ENCODE peak calls at places on chromosomes 16 and 17, in nine cellular contexts. One of them, this sample, is unnamed.

GRCh38 chr16:27242398-27242797 is 26.2 kb downstream of the NSMCE1 start:
- DNase-seq in AG04450: no peak
- DNase-seq in esophagus squamous epithelium: no peak
- DNase-seq in HL-60: no peak
- DNase-seq in K562: no peak
- DNase-seq in endodermal cell: peak
- DNase-seq in heart left ventricle: no peak
- DNase-seq in right atrium auricular region: no peak
- DNase-seq in cardiac muscle cell: no peak
- DNase-seq in this sample: no peak

GRCh38 chr17:12402963-12403622 is 262.6 kb upstream of the MYOCD start:
- DNase-seq in AG04450: peak
- DNase-seq in esophagus squamous epithelium: no peak
- DNase-seq in HL-60: no peak
- DNase-seq in K562: no peak
- DNase-seq in endodermal cell: no peak
- DNase-seq in heart left ventricle: no peak
- DNase-seq in right atrium auricular region: no peak
- DNase-seq in cardiac muscle cell: no peak
- DNase-seq in this sample: peak

GRCh38 chr17:50932584-50932901 is 66.4 kb upstream of the TOB1 start:
- DNase-seq in AG04450: no peak
- DNase-seq in esophagus squamous epithelium: no peak
- DNase-seq in HL-60: no peak
- DNase-seq in K562: no peak
- DNase-seq in endodermal cell: no peak
- DNase-seq in heart left ventricle: no peak
- DNase-seq in right atrium auricular region: no peak
- DNase-seq in cardiac muscle cell: no peak
- DNase-seq in this sample: no peak

GRCh38 chr16:17229766-17230165 is 241.0 kb downstream of the XYLT1 start:
- DNase-seq in AG04450: no peak
- DNase-seq in esophagus squamous epithelium: no peak
- DNase-seq in HL-60: no peak
- DNase-seq in K562: no peak
- DNase-seq in endodermal cell: no peak
- DNase-seq in heart left ventricle: no peak
- DNase-seq in right atrium auricular region: no peak
- DNase-seq in cardiac muscle cell: no peak
- DNase-seq in this sample: no peak

GRCh38 chr16:12271006-12271405 is 294.5 kb downstream of the SNX29 start:
- DNase-seq in AG04450: no peak
- DNase-seq in esophagus squamous epithelium: no peak
- DNase-seq in HL-60: peak
- DNase-seq in K562: peak
- DNase-seq in endodermal cell: peak
- DNase-seq in heart left ventricle: no peak
- DNase-seq in right atrium auricular region: no peak
- DNase-seq in cardiac muscle cell: no peak
- DNase-seq in this sample: no peak

GRCh38 chr16:83200005-83200779 is 573.4 kb downstream of the CDH13 start:
- DNase-seq in AG04450: no peak
- DNase-seq in esophagus squamous epithelium: no peak
- DNase-seq in HL-60: no peak
- DNase-seq in K562: no peak
- DNase-seq in endodermal cell: peak
- DNase-seq in heart left ventricle: no peak
- DNase-seq in right atrium auricular region: peak
- DNase-seq in cardiac muscle cell: peak
- DNase-seq in this sample: peak

GRCh38 chr17:47660064-47660492 is 10.4 kb downstream of the KPNB1 start:
- DNase-seq in AG04450: no peak
- DNase-seq in esophagus squamous epithelium: no peak
- DNase-seq in HL-60: no peak
- DNase-seq in K562: no peak
- DNase-seq in endodermal cell: no peak
- DNase-seq in heart left ventricle: no peak
- DNase-seq in right atrium auricular region: no peak
- DNase-seq in cardiac muscle cell: no peak
- DNase-seq in this sample: no peak

GRCh38 chr17:9645858-9646555 is 690 bp downstream of the USP43 start:
- DNase-seq in AG04450: no peak
- DNase-seq in esophagus squamous epithelium: no peak
- DNase-seq in HL-60: peak
- DNase-seq in K562: peak
- DNase-seq in endodermal cell: peak
- DNase-seq in heart left ventricle: peak
- DNase-seq in right atrium auricular region: no peak
- DNase-seq in cardiac muscle cell: peak
- DNase-seq in this sample: peak

GRCh38 chr17:34178047-34178446 is 77.0 kb upstream of the CCL2 start:
- DNase-seq in AG04450: no peak
- DNase-seq in esophagus squamous epithelium: no peak
- DNase-seq in HL-60: no peak
- DNase-seq in K562: no peak
- DNase-seq in endodermal cell: peak
- DNase-seq in heart left ventricle: no peak
- DNase-seq in right atrium auricular region: no peak
- DNase-seq in cardiac muscle cell: peak
- DNase-seq in this sample: no peak

GRCh38 chr17:40651939-40652338 is 4.3 kb upstream of the SMARCE1 start:
- DNase-seq in AG04450: no peak
- DNase-seq in esophagus squamous epithelium: no peak
- DNase-seq in HL-60: no peak
- DNase-seq in K562: no peak
- DNase-seq in endodermal cell: no peak
- DNase-seq in heart left ventricle: no peak
- DNase-seq in right atrium auricular region: no peak
- DNase-seq in cardiac muscle cell: no peak
- DNase-seq in this sample: no peak

GRCh38 chr17:34725740-34726139 is 146.4 kb downstream of the TMEM132E start:
- DNase-seq in AG04450: no peak
- DNase-seq in esophagus squamous epithelium: no peak
- DNase-seq in HL-60: no peak
- DNase-seq in K562: no peak
- DNase-seq in endodermal cell: peak
- DNase-seq in heart left ventricle: no peak
- DNase-seq in right atrium auricular region: no peak
- DNase-seq in cardiac muscle cell: no peak
- DNase-seq in this sample: no peak

GRCh38 chr17:6473128-6473767 is 29.0 kb downstream of the PIMREG start:
- DNase-seq in AG04450: peak
- DNase-seq in esophagus squamous epithelium: no peak
- DNase-seq in HL-60: peak
- DNase-seq in K562: peak
- DNase-seq in endodermal cell: peak
- DNase-seq in heart left ventricle: peak
- DNase-seq in right atrium auricular region: peak
- DNase-seq in cardiac muscle cell: peak
- DNase-seq in this sample: peak

GRCh38 chr16:31404353-31405064 is 11.4 kb downstream of the ITGAD start:
- DNase-seq in AG04450: no peak
- DNase-seq in esophagus squamous epithelium: no peak
- DNase-seq in HL-60: no peak
- DNase-seq in K562: peak
- DNase-seq in endodermal cell: no peak
- DNase-seq in heart left ventricle: no peak
- DNase-seq in right atrium auricular region: no peak
- DNase-seq in cardiac muscle cell: no peak
- DNase-seq in this sample: no peak

GRCh38 chr16:51474414-51475091 is 323.5 kb upstream of the SALL1 start:
- DNase-seq in AG04450: no peak
- DNase-seq in esophagus squamous epithelium: no peak
- DNase-seq in HL-60: no peak
- DNase-seq in K562: no peak
- DNase-seq in endodermal cell: no peak
- DNase-seq in heart left ventricle: no peak
- DNase-seq in right atrium auricular region: no peak
- DNase-seq in cardiac muscle cell: no peak
- DNase-seq in this sample: no peak

GRCh38 chr16:77470851-77471250 is 36.0 kb upstream of the ADAMTS18 start:
- DNase-seq in AG04450: no peak
- DNase-seq in esophagus squamous epithelium: no peak
- DNase-seq in HL-60: no peak
- DNase-seq in K562: no peak
- DNase-seq in endodermal cell: no peak
- DNase-seq in heart left ventricle: no peak
- DNase-seq in right atrium auricular region: no peak
- DNase-seq in cardiac muscle cell: peak
- DNase-seq in this sample: no peak

GRCh38 chr17:67855504-67856324 is 30.4 kb downstream of the BPTF start:
- DNase-seq in AG04450: no peak
- DNase-seq in esophagus squamous epithelium: no peak
- DNase-seq in HL-60: no peak
- DNase-seq in K562: no peak
- DNase-seq in endodermal cell: no peak
- DNase-seq in heart left ventricle: no peak
- DNase-seq in right atrium auricular region: no peak
- DNase-seq in cardiac muscle cell: no peak
- DNase-seq in this sample: no peak

GRCh38 chr17:47696717-47697642 is 3.0 kb downstream of the TBKBP1 start:
- DNase-seq in AG04450: no peak
- DNase-seq in esophagus squamous epithelium: no peak
- DNase-seq in HL-60: no peak
- DNase-seq in K562: no peak
- DNase-seq in endodermal cell: no peak
- DNase-seq in heart left ventricle: peak
- DNase-seq in right atrium auricular region: no peak
- DNase-seq in cardiac muscle cell: no peak
- DNase-seq in this sample: no peak

GRCh38 chr17:5584971-5585794 is 874 bp upstream of the NLRP1 start:
- DNase-seq in AG04450: peak
- DNase-seq in esophagus squamous epithelium: no peak
- DNase-seq in HL-60: peak
- DNase-seq in K562: no peak
- DNase-seq in endodermal cell: no peak
- DNase-seq in heart left ventricle: no peak
- DNase-seq in right atrium auricular region: no peak
- DNase-seq in cardiac muscle cell: no peak
- DNase-seq in this sample: peak

DNA sequence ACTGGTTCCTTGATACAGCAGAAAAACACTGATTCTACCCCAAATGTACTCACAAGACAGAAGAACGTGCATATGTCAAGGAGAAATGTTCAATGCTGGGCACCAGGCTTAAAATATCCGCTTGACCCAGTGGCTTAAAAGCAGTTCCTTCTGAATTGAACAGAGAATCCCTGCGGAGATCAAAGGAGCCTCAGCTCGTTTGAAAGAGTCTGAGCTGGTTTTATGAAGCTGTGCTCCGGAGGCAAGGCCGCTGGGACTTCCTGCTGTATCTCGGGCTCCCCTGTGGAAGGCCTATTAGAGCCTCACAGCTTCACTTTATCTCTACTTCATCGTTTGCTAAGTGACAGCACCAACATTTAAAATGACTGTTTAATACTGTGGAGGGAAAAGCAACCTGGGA is 2.2 kb downstream of the LMF1 start:
- DNase-seq in AG04450: no peak
- DNase-seq in esophagus squamous epithelium: no peak
- DNase-seq in HL-60: no peak
- DNase-seq in K562: no peak
- DNase-seq in endodermal cell: peak
- DNase-seq in heart left ventricle: no peak
- DNase-seq in right atrium auricular region: no peak
- DNase-seq in cardiac muscle cell: no peak
- DNase-seq in this sample: no peak
- H3K27ac ChIP-seq in AG04450: no peak
- H3K27ac ChIP-seq in esophagus squamous epithelium: no peak
- H3K27ac ChIP-seq in HL-60: no peak
- H3K27ac ChIP-seq in K562: no peak
- H3K27ac ChIP-seq in endodermal cell: no peak
- H3K27ac ChIP-seq in heart left ventricle: no peak
- H3K27ac ChIP-seq in right atrium auricular region: no peak
- H3K27ac ChIP-seq in cardiac muscle cell: no peak
- H3K27ac ChIP-seq in this sample: peak

DNA sequence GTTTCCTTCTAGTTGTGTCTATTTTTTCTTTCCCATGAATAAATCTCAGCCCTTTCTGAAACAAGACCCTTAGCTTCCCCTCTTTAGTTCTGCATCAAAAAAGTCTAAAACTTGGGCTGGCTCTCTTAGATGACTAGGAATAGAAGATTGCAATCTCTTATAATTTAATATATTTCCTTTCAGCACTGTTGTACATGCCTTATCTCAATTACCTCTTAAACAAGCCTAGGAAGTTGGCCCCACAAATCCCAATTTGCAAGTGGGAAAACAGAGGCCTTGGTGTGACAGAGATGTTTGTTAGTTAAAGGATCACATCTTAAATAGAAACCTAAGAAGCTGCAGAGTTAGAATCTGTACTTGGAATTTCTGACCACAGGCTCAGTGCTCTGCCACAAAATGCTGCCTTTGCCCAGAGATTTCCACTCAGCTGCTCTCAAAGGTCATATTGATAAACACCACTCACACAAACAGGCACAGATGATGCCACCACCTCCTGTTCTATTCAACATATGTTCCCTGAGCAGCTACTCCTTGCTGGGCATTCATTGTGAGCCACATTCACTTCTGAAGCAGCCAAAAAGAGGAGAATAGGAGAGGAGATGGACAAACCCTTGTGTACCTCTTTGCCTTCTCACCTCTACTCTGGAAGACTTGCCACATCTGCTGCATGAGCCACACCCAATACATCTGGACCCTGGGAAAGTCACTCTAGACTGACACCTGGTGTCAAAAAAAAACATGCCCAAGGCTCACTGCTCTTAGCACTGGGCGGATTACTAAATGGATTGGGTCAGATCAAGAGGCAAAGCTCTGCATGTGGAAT is 5.5 kb downstream of the CCDC182 start:
- DNase-seq in AG04450: no peak
- DNase-seq in esophagus squamous epithelium: no peak
- DNase-seq in HL-60: peak
- DNase-seq in K562: peak
- DNase-seq in endodermal cell: peak
- DNase-seq in heart left ventricle: no peak
- DNase-seq in right atrium auricular region: no peak
- DNase-seq in cardiac muscle cell: peak
- DNase-seq in this sample: peak
- TF ChIP-seq CTCF in AG04450: peak
- TF ChIP-seq CTCF in esophagus squamous epithelium: peak
- TF ChIP-seq CTCF in HL-60: no peak
- TF ChIP-seq CTCF in K562: peak
- TF ChIP-seq CTCF in endodermal cell: peak
- TF ChIP-seq CTCF in heart left ventricle: peak
- TF ChIP-seq CTCF in right atrium auricular region: peak
- TF ChIP-seq CTCF in cardiac muscle cell: peak
- TF ChIP-seq CTCF in this sample: peak

GRCh38 chr17:82008258-82008940 is 14.3 kb downstream of the CENPX start:
- DNase-seq in AG04450: no peak
- DNase-seq in esophagus squamous epithelium: no peak
- DNase-seq in HL-60: no peak
- DNase-seq in K562: no peak
- DNase-seq in endodermal cell: no peak
- DNase-seq in heart left ventricle: no peak
- DNase-seq in right atrium auricular region: no peak
- DNase-seq in cardiac muscle cell: no peak
- DNase-seq in this sample: no peak
- H3K27ac ChIP-seq in AG04450: no peak
- H3K27ac ChIP-seq in esophagus squamous epithelium: no peak
- H3K27ac ChIP-seq in HL-60: no peak
- H3K27ac ChIP-seq in K562: no peak
- H3K27ac ChIP-seq in endodermal cell: no peak
- H3K27ac ChIP-seq in heart left ventricle: no peak
- H3K27ac ChIP-seq in right atrium auricular region: no peak
- H3K27ac ChIP-seq in cardiac muscle cell: no peak
- H3K27ac ChIP-seq in this sample: peak

GRCh38 chr16:13510425-13511151 is 409.4 kb upstream of the ERCC4 start:
- DNase-seq in AG04450: no peak
- DNase-seq in esophagus squamous epithelium: no peak
- DNase-seq in HL-60: no peak
- DNase-seq in K562: peak
- DNase-seq in endodermal cell: no peak
- DNase-seq in heart left ventricle: no peak
- DNase-seq in right atrium auricular region: no peak
- DNase-seq in cardiac muscle cell: no peak
- DNase-seq in this sample: no peak
- TF ChIP-seq CTCF in AG04450: no peak
- TF ChIP-seq CTCF in esophagus squamous epithelium: no peak
- TF ChIP-seq CTCF in HL-60: no peak
- TF ChIP-seq CTCF in K562: peak
- TF ChIP-seq CTCF in endodermal cell: peak
- TF ChIP-seq CTCF in heart left ventricle: no peak
- TF ChIP-seq CTCF in right atrium auricular region: peak
- TF ChIP-seq CTCF in cardiac muscle cell: no peak
- TF ChIP-seq CTCF in this sample: no peak